ENCODE peak calls at places on chromosomes 4 and X, in nine cellular contexts. W is HFFc6; Z is left kidney; V is C1 segment of cervical spinal cord; F is CD8-positive, alpha-beta memory T cell; G is ELR; J is left ventricle myocardium inferior; S is Caco-2; U is body of pancreas. L is an unnamed sample.

GRCh38 chr4:189021831-189022230 is 882.6 kb downstream of the TRIML1 start:
- DNase-seq in S (no peak), U (no peak), F (no peak), V (no peak), Z (peak; percentile 34), G (peak; percentile 9), W (peak; percentile 64), J (no peak), L (no peak)

GRCh38 chr4:4182835-4183568 is 43.7 kb downstream of the OTOP1 start:
- DNase-seq in J (no peak), V (no peak), W (no peak), G (peak; percentile 19), Z (peak; percentile 61), S (peak; percentile 46), F (no peak), U (no peak), L (no peak)

GRCh38 chr4:96675916-96676315 is 836.0 kb downstream of the PDHA2 start:
- DNase-seq in F (no peak), W (no peak), U (no peak), S (no peak), J (no peak), G (no peak), V (no peak), Z (no peak), L (no peak)

GRCh38 chrX:21798677-21799219 is 40.7 kb upstream of the MBTPS2 start:
- DNase-seq in G (peak; percentile 54), S (no peak), Z (no peak), J (no peak), V (no peak), W (no peak), U (peak; percentile 64), F (no peak), L (no peak)

GRCh38 chrX:103464774-103465117 is 54.5 kb downstream of the RAB40A start:
- DNase-seq in U (peak; percentile 71), S (peak; percentile 78), F (peak; percentile 71), G (peak; percentile 77), W (peak; percentile 60), J (peak; percentile 52), Z (peak; percentile 87), V (peak; percentile 32), L (peak; percentile 67)

GRCh38 chr4:139599594-139600374 is 43.8 kb upstream of the SETD7 start:
- DNase-seq in G (peak; percentile 91), V (no peak), F (no peak), W (peak; percentile 85), Z (no peak), J (no peak), S (peak; percentile 14), U (no peak), L (no peak)

GRCh38 chr4:22170353-22170752 is 221.8 kb upstream of the KCNIP4 start:
- DNase-seq in U (no peak), F (no peak), S (no peak), G (peak; percentile 76), Z (no peak), V (no peak), J (no peak), W (no peak), L (no peak)

GRCh38 chr4:157821814-157822213 is 351.0 kb downstream of the GASK1B start:
- DNase-seq in F (no peak), U (no peak), J (no peak), G (no peak), W (no peak), S (no peak), Z (no peak), V (no peak), L (no peak)

GRCh38 chrX:73916931-73917657 is 354.1 kb downstream of the CHIC1 start:
- DNase-seq in W (peak; percentile 76), U (no peak), V (no peak), G (peak; percentile 93), Z (peak; percentile 46), F (no peak), S (peak; percentile 40), J (no peak), L (no peak)

GRCh38 chrX:46713672-46714487 is 45.0 kb downstream of the SLC9A7 start:
- DNase-seq in Z (no peak), G (no peak), F (no peak), J (no peak), S (no peak), W (peak; percentile 19), V (no peak), U (no peak), L (no peak)

GRCh38 chrX:138057883-138058282 is 492.0 kb downstream of the ZIC3 start:
- DNase-seq in F (no peak), G (no peak), V (no peak), J (no peak), W (no peak), Z (no peak), U (no peak), S (no peak), L (no peak)

GRCh38 chr4:8238515-8239053 is 31.0 kb upstream of the HTRA3 start:
- DNase-seq in G (peak; percentile 21), V (no peak), Z (peak; percentile 72), U (no peak), S (peak; percentile 83), F (no peak), J (no peak), W (no peak), L (no peak)

GRCh38 chr4:142719854-142720541 is 126.1 kb downstream of the INPP4B start:
- DNase-seq in Z (peak; percentile 20), V (no peak), J (no peak), G (peak; percentile 73), W (peak; percentile 26), U (no peak), S (peak; percentile 21), F (no peak), L (no peak)

GRCh38 chrX:84873176-84873575 is 130.5 kb upstream of the APOOL start:
- DNase-seq in U (no peak), W (no peak), S (no peak), J (no peak), Z (no peak), G (no peak), V (peak; percentile 10), F (no peak), L (no peak)

GRCh38 chrX:6184900-6185515 is 43.7 kb downstream of the NLGN4X start:
- DNase-seq in V (no peak), Z (peak; percentile 3), F (no peak), W (no peak), J (no peak), U (peak; percentile 22), G (no peak), S (no peak), L (no peak)

GRCh38 chrX:17860179-17860780 is 818 bp downstream of the RAI2 start:
- DNase-seq in Z (peak; percentile 33), J (peak; percentile 18), S (no peak), W (no peak), U (no peak), V (no peak), G (no peak), F (no peak), L (peak; percentile 41)

GRCh38 chrX:14501312-14501711 is 28.0 kb upstream of the GLRA2 start:
- DNase-seq in J (no peak), Z (no peak), S (no peak), V (no peak), U (no peak), F (no peak), W (no peak), G (no peak), L (no peak)

GRCh38 chr4:182268966-182269365 is 25.8 kb downstream of the TENM3 start:
- DNase-seq in J (no peak), V (no peak), W (no peak), G (no peak), Z (no peak), F (no peak), S (no peak), U (no peak), L (no peak)

L was measured in left ventricle myocardium superior.